ENCODE peak calls at places on chromosome 9, in seven cellular contexts. T, N, I, C, G, X and V are unnamed samples.

GRCh38 chr9:35814106-35814840 is 569 bp downstream of the HINT2 start:
- DNase-seq in T (peak), N (no peak), I (peak), C (peak), G (no peak), X (no peak), V (no peak)

GRCh38 chr9:36789886-36790285 is 217.2 kb downstream of the MELK start:
- DNase-seq in T (no peak), N (no peak), I (no peak), C (no peak), G (no peak), X (no peak), V (no peak)

GRCh38 chr9:71119746-71120145 is 1.7 kb downstream of the TRPM3 start:
- DNase-seq in T (no peak), N (no peak), I (no peak), C (no peak), G (no peak), X (no peak), V (no peak)

GRCh38 chr9:36470891-36471290 is 70.8 kb upstream of the RNF38 start:
- DNase-seq in T (no peak), N (no peak), I (peak), C (no peak), G (no peak), X (peak), V (no peak)

GRCh38 chr9:5743109-5743508 is 89.8 kb downstream of the ERMP1 start:
- DNase-seq in T (no peak), N (no peak), I (no peak), C (no peak), G (no peak), X (no peak), V (no peak)

GRCh38 chr9:101791938-101792337 is 53.5 kb upstream of the GRIN3A start:
- DNase-seq in T (peak), N (peak), I (no peak), C (peak), G (peak), X (no peak), V (peak)

GRCh38 chr9:3371842-3372241 is 154.0 kb downstream of the RFX3 start:
- DNase-seq in T (no peak), N (no peak), I (no peak), C (no peak), G (no peak), X (no peak), V (no peak)

GRCh38 chr9:73444821-73445220 is 293.2 kb downstream of the ANXA1 start:
- DNase-seq in T (no peak), N (no peak), I (no peak), C (no peak), G (no peak), X (no peak), V (no peak)

GRCh38 chr9:91302831-91303230 is 58.9 kb downstream of the AUH start:
- DNase-seq in T (peak), N (no peak), I (peak), C (peak), G (no peak), X (no peak), V (peak)

GRCh38 chr9:107426126-107426525 is 63.4 kb downstream of the KLF4 start:
- DNase-seq in T (no peak), N (no peak), I (no peak), C (no peak), G (no peak), X (no peak), V (no peak)

GRCh38 chr9:115263731-115264130 is 145.8 kb upstream of the TNC start:
- DNase-seq in T (no peak), N (no peak), I (peak), C (no peak), G (no peak), X (no peak), V (no peak)

GRCh38 chr9:70791936-70792335 is 329.5 kb downstream of the TRPM3 start:
- DNase-seq in T (no peak), N (no peak), I (no peak), C (no peak), G (no peak), X (no peak), V (no peak)

GRCh38 chr9:77585335-77585786 is 62.8 kb downstream of the GNA14 start:
- DNase-seq in T (no peak), N (peak), I (no peak), C (no peak), G (peak), X (no peak), V (no peak)

GRCh38 chr9:122159925-122160246 is 178 bp downstream of the MORN5 start:
- DNase-seq in T (no peak), N (no peak), I (no peak), C (no peak), G (no peak), X (no peak), V (no peak)

GRCh38 chr9:116592926-116593325 is 94.2 kb upstream of the TRIM32 start:
- DNase-seq in T (no peak), N (no peak), I (no peak), C (no peak), G (no peak), X (no peak), V (no peak)

GRCh38 chr9:93676310-93677054 is 100.1 kb downstream of the PHF2 start:
- DNase-seq in T (no peak), N (no peak), I (no peak), C (no peak), G (no peak), X (no peak), V (no peak)

GRCh38 chr9:97593960-97594359 is 39.2 kb downstream of the TSTD2 start:
- DNase-seq in T (no peak), N (no peak), I (peak), C (no peak), G (no peak), X (no peak), V (no peak)
- TF ChIP-seq CEBPB in T (no peak), N (no peak), I (no peak), C (no peak), G (no peak), X (no peak), V (no peak)

DNA sequence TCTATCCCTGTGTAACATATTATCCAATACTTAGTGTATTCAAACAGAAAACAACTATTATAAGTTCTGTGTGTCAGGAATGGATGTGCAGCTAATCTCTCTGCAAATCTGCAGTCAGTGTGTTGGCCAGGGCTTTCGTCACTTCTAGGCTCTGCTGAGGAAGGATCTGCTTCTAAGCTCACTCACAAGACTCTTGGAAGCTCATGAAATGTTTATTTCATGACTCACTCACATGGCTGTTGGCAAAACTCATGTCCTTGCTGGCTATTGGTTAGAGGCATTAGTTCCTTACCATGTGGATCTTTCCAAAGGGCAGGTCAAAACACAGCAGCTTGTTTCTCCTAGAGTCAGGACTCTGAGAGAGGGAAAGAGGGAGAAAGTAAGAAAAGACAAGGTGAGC is 367.4 kb upstream of the SMARCA2 start:
- DNase-seq in T (peak), N (no peak), I (no peak), C (no peak), G (no peak), X (no peak), V (no peak)
- TF ChIP-seq CEBPB in T (no peak), N (no peak), I (no peak), C (no peak), G (no peak), X (no peak), V (no peak)

GRCh38 chr9:112308576-112308975 is 24.8 kb downstream of the PTBP3 start:
- DNase-seq in T (no peak), N (no peak), I (peak), C (peak), G (no peak), X (no peak), V (no peak)
- TF ChIP-seq CEBPB in T (no peak), N (no peak), I (no peak), C (no peak), G (no peak), X (no peak), V (no peak)

DNA sequence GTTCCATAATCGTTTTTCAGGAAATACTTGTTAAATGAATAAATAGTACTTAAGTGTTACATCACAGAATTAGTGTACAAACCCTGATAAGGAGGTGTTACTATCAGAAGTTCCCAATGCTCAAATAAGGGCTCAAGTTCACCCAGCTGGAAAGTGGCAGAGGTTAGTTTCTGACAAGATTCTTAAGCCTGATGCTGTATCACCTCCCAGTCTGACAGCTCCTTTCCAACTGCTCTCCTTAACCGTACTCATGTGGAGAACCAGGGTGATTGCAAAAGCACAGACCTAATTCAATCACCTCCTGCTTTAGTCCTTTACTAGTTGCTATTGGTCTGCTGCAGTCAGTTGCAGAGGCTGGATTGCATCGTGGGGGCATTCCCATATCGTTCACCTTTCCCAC is 100.4 kb upstream of the ZNF618 start:
- DNase-seq in T (no peak), N (no peak), I (no peak), C (no peak), G (no peak), X (no peak), V (no peak)
- TF ChIP-seq CEBPB in T (no peak), N (no peak), I (no peak), C (no peak), G (no peak), X (no peak), V (no peak)

GRCh38 chr9:133824802-133825186 is 86.6 kb upstream of the SARDH start:
- DNase-seq in T (no peak), N (no peak), I (no peak), C (no peak), G (no peak), X (no peak), V (no peak)

GRCh38 chr9:133822439-133823065 is 84.4 kb upstream of the SARDH start:
- DNase-seq in T (no peak), N (no peak), I (no peak), C (no peak), G (no peak), X (peak), V (no peak)

GRCh38 chr9:133823189-133824105 is 85.3 kb upstream of the SARDH start:
- DNase-seq in T (no peak), N (no peak), I (no peak), C (no peak), G (no peak), X (peak), V (no peak)

GRCh38 chr9:133825555-133826198 is 87.5 kb upstream of the SARDH start:
- DNase-seq in T (no peak), N (no peak), I (peak), C (no peak), G (no peak), X (no peak), V (no peak)

DNA sequence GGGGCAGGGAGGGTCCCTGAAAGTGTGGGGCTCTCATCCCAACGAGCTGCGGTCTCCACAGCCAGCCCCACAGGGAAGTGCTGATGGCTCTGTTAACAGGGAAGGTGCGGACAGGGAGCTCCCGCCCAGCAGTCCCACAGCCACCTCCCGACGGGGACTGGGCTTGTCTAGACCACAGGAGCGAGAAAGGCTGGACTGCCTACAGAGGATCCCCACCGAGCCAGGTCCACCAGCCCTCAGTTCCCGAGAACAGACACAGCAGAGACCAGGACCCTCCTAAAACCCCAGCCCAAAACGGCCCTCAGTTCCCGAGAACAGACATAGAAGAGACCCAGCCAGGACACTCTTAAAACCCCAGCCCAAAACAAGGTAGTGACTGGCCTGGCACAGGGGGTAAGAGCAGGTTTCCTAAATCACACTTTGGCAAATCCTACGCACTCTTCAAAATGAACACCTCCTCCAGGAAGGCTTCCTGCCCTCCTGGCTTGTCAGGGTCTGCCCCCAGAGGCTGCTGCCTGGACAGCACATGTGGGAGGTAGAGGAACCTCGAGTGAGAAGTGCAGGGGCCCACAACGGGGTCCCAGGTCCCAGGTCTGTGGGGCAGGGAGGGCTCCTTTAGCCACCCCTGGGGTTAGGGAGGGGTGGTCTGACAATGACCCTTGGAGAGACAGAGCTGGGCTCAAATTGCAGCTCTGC is 86.1 kb upstream of the SARDH start:
- DNase-seq in T (no peak), N (no peak), I (no peak), C (no peak), G (no peak), X (no peak), V (no peak)
- TF ChIP-seq CEBPB in T (no peak), N (no peak), I (no peak), C (no peak), G (no peak), X (no peak), V (no peak)

DNA sequence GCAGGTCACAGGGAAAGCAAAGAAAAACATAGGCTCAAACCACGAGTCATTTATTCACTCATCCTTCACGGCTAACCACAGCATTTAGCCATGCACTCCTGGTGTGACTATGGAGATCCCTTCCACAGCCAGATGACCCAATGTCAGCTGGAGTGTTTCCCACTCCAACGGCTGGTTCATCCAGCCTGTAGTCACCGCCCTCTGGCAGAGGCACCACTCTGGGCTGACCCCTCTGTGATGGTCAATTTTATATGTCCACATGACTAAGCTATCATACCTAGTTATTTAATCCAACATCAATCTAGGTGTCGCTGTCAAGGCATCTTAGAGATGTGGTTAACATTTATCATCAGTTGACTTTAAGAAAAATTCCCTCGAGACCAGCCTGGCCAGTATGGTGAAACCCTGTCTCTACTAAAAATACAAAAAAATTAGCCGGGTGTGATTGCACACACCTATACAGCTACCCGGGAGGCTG is 9.5 kb upstream of the PHF19 start:
- DNase-seq in T (no peak), N (no peak), I (peak), C (no peak), G (no peak), X (no peak), V (no peak)
- TF ChIP-seq CEBPB in T (no peak), N (no peak), I (no peak), C (no peak), G (no peak), X (no peak), V (no peak)

GRCh38 chr9:100011062-100011681 is 87.6 kb downstream of the ERP44 start:
- DNase-seq in T (peak), N (peak), I (peak), C (peak), G (no peak), X (peak), V (peak)
- TF ChIP-seq CEBPB in T (no peak), N (no peak), I (no peak), C (no peak), G (no peak), X (no peak), V (no peak)

GRCh38 chr9:112361602-112362001 is 18.3 kb upstream of the HSDL2 start:
- DNase-seq in T (peak), N (peak), I (peak), C (peak), G (no peak), X (no peak), V (peak)
- TF ChIP-seq CEBPB in T (no peak), N (no peak), I (no peak), C (no peak), G (no peak), X (no peak), V (no peak)